ENCODE peak calls at places on chromosomes 7 and 10, in four cellular contexts. L is caudate nucleus, B is NCI-H774, C is ecto neural progenitor cell. R is an unnamed sample.

GRCh38 chr10:130495891-130496642 is 359.9 kb downstream of the GLRX3 start:
- DNase-seq in L (no peak), B (no peak), C (no peak), R (no peak)

GRCh38 chr10:91511549-91512330 is 101.6 kb downstream of the HECTD2 start:
- DNase-seq in L (no peak), B (no peak), C (no peak), R (peak)

GRCh38 chr7:129831424-129832058 is 121.2 kb downstream of the UBE2H start:
- DNase-seq in L (no peak), B (no peak), C (no peak), R (peak)

GRCh38 chr10:11242443-11243386 is 225.0 kb downstream of the CELF2 start:
- DNase-seq in L (no peak), B (no peak), C (no peak), R (no peak)

GRCh38 chr7:27999829-28000228 is 180.8 kb downstream of the JAZF1 start:
- DNase-seq in L (no peak), B (no peak), C (no peak), R (no peak)

GRCh38 chr10:74640134-74640533 is 186.3 kb upstream of the KAT6B start:
- DNase-seq in L (no peak), B (no peak), C (peak), R (no peak)

GRCh38 chr7:2644514-2645273 is 12.9 kb downstream of the TTYH3 start:
- DNase-seq in L (no peak), B (no peak), C (no peak), R (no peak)

GRCh38 chr10:123149568-123150228 is 1.8 kb downstream of the HMX2 start:
- DNase-seq in L (no peak), B (no peak), C (peak), R (no peak)

GRCh38 chr10:117673208-117673607 is 130.7 kb downstream of the EMX2 start:
- DNase-seq in L (no peak), B (no peak), C (no peak), R (no peak)

GRCh38 chr7:22129819-22130580 is 184.3 kb upstream of the CDCA7L start:
- DNase-seq in L (no peak), B (no peak), C (no peak), R (no peak)

GRCh38 chr7:80635533-80635932 is 2.9 kb upstream of the CD36 start:
- DNase-seq in L (no peak), B (no peak), C (no peak), R (no peak)

GRCh38 chr10:52280051-52280450 is 34.0 kb upstream of the DKK1 start:
- DNase-seq in L (no peak), B (no peak), C (no peak), R (no peak)

GRCh38 chr10:16562891-16563290 is 41.2 kb upstream of the C1QL3 start:
- DNase-seq in L (no peak), B (no peak), C (no peak), R (no peak)

GRCh38 chr7:127066974-127067373 is 185.8 kb downstream of the GRM8 start:
- DNase-seq in L (no peak), B (no peak), C (no peak), R (no peak)

GRCh38 chr7:25675789-25676474 is 447.6 kb upstream of the NPVF start:
- DNase-seq in L (no peak), B (no peak), C (no peak), R (no peak)

GRCh38 chr10:122445904-122446303 is 8.5 kb upstream of the ARMS2 start:
- DNase-seq in L (no peak), B (no peak), C (no peak), R (no peak)

R was measured in COLO829.